ENCODE peak calls at places on chromosomes 13 and 19, in four cellular contexts. One of them, this sample, is unnamed.
A peak's percentile ranks its signal among the peaks of the same experiment; 100 is the strongest.

GRCh38 chr19:30082611-30083010 is 140.6 kb downstream of the URI1 start:
- DNase-seq in amniotic stem cell: no peak
- DNase-seq in brain microvascular endothelial cell: no peak
- DNase-seq in germinal center: no peak
- DNase-seq in this sample: no peak

GRCh38 chr13:33869005-33869404 is 51.1 kb downstream of the RFC3 start:
- DNase-seq in amniotic stem cell: no peak
- DNase-seq in germinal center: no peak
- DNase-seq in brain microvascular endothelial cell: no peak
- DNase-seq in this sample: no peak

GRCh38 chr19:5820785-5821184 is 15.9 kb downstream of the NRTN start:
- DNase-seq in brain microvascular endothelial cell: no peak
- DNase-seq in amniotic stem cell: no peak
- DNase-seq in germinal center: no peak
- DNase-seq in this sample: no peak

GRCh38 chr19:32318884-32319520 is 26.4 kb upstream of the ZNF507 start:
- DNase-seq in amniotic stem cell: no peak
- DNase-seq in germinal center: no peak
- DNase-seq in brain microvascular endothelial cell: no peak
- DNase-seq in this sample: peak; percentile 34

GRCh38 chr13:57123660-57124059 is 17.1 kb upstream of the PRR20A start:
- DNase-seq in germinal center: no peak
- DNase-seq in brain microvascular endothelial cell: no peak
- DNase-seq in amniotic stem cell: no peak
- DNase-seq in this sample: no peak

GRCh38 chr13:50693755-50694154 is 149.7 kb downstream of the DLEU7 start:
- DNase-seq in germinal center: no peak
- DNase-seq in brain microvascular endothelial cell: peak; percentile 46
- DNase-seq in amniotic stem cell: no peak
- DNase-seq in this sample: peak; percentile 46

GRCh38 chr13:67935655-67936054 is 705.5 kb upstream of the PCDH9 start:
- DNase-seq in amniotic stem cell: no peak
- DNase-seq in brain microvascular endothelial cell: no peak
- DNase-seq in germinal center: no peak
- DNase-seq in this sample: no peak

GRCh38 chr13:59034198-59034597 is 1129.5 kb downstream of the DIAPH3 start:
- DNase-seq in germinal center: no peak
- DNase-seq in brain microvascular endothelial cell: no peak
- DNase-seq in amniotic stem cell: no peak
- DNase-seq in this sample: no peak

GRCh38 chr19:41226874-41227390 is 7.9 kb downstream of the AXL start:
- DNase-seq in germinal center: no peak
- DNase-seq in brain microvascular endothelial cell: no peak
- DNase-seq in amniotic stem cell: no peak
- DNase-seq in this sample: no peak

GRCh38 chr13:77975358-77976042 is 56.9 kb upstream of the EDNRB start:
- DNase-seq in amniotic stem cell: no peak
- DNase-seq in germinal center: no peak
- DNase-seq in brain microvascular endothelial cell: no peak
- DNase-seq in this sample: peak; percentile 27

GRCh38 chr13:94858856-94859811 is 146.8 kb upstream of the SOX21 start:
- DNase-seq in amniotic stem cell: no peak
- DNase-seq in brain microvascular endothelial cell: peak; percentile 16
- DNase-seq in germinal center: no peak
- DNase-seq in this sample: no peak

GRCh38 chr13:112012004-112012704 is 54.8 kb upstream of the SOX1 start:
- DNase-seq in germinal center: no peak
- DNase-seq in brain microvascular endothelial cell: no peak
- DNase-seq in amniotic stem cell: no peak
- DNase-seq in this sample: no peak

GRCh38 chr19:11496391-11497163 is 9.1 kb downstream of the ZNF653 start:
- DNase-seq in germinal center: peak; percentile 69
- DNase-seq in amniotic stem cell: peak; percentile 37
- DNase-seq in brain microvascular endothelial cell: peak; percentile 84
- DNase-seq in this sample: peak; percentile 93

GRCh38 chr19:37332839-37333238 is 38.1 kb upstream of the ZNF527 start:
- DNase-seq in amniotic stem cell: no peak
- DNase-seq in brain microvascular endothelial cell: no peak
- DNase-seq in germinal center: no peak
- DNase-seq in this sample: no peak

GRCh38 chr19:20279516-20279915 is 112.5 kb downstream of the ZNF486 start:
- DNase-seq in amniotic stem cell: no peak
- DNase-seq in germinal center: no peak
- DNase-seq in brain microvascular endothelial cell: no peak
- DNase-seq in this sample: no peak

GRCh38 chr13:111938743-111939142 is 128.2 kb upstream of the SOX1 start:
- DNase-seq in amniotic stem cell: no peak
- DNase-seq in germinal center: no peak
- DNase-seq in brain microvascular endothelial cell: no peak
- DNase-seq in this sample: no peak

GRCh38 chr19:47158367-47158791 is 27.7 kb downstream of the SAE1 start:
- DNase-seq in brain microvascular endothelial cell: no peak
- DNase-seq in amniotic stem cell: no peak
- DNase-seq in germinal center: no peak
- DNase-seq in this sample: no peak

GRCh38 chr13:28375250-28375930 is 119.5 kb downstream of the FLT1 start:
- DNase-seq in amniotic stem cell: no peak
- DNase-seq in germinal center: no peak
- DNase-seq in brain microvascular endothelial cell: no peak
- DNase-seq in this sample: no peak

GRCh38 chr19:46704379-46705076 is 12.4 kb downstream of the PRKD2 start:
- DNase-seq in brain microvascular endothelial cell: peak; percentile 37
- DNase-seq in amniotic stem cell: no peak
- DNase-seq in germinal center: peak; percentile 87
- DNase-seq in this sample: peak; percentile 67

GRCh38 chr13:95115525-95115924 is 185.7 kb downstream of the ABCC4 start:
- DNase-seq in amniotic stem cell: no peak
- DNase-seq in germinal center: no peak
- DNase-seq in brain microvascular endothelial cell: peak; percentile 24
- DNase-seq in this sample: peak; percentile 38

GRCh38 chr19:49639401-49640112 is 386 bp downstream of the RRAS start:
- DNase-seq in germinal center: no peak
- DNase-seq in amniotic stem cell: no peak
- DNase-seq in brain microvascular endothelial cell: no peak
- DNase-seq in this sample: no peak

GRCh38 chr19:14480695-14481069 is 5.5 kb upstream of the PTGER1 start:
- DNase-seq in amniotic stem cell: no peak
- DNase-seq in brain microvascular endothelial cell: peak; percentile 38
- DNase-seq in germinal center: no peak
- DNase-seq in this sample: peak; percentile 74

GRCh38 chr13:75258159-75258782 is 223.7 kb downstream of the TBC1D4 start:
- DNase-seq in germinal center: no peak
- DNase-seq in brain microvascular endothelial cell: no peak
- DNase-seq in amniotic stem cell: peak; percentile 9
- DNase-seq in this sample: peak; percentile 15

GRCh38 chr19:16442386-16443276 is 29.1 kb downstream of the EPS15L1 start:
- DNase-seq in brain microvascular endothelial cell: no peak
- DNase-seq in amniotic stem cell: no peak
- DNase-seq in germinal center: no peak
- DNase-seq in this sample: no peak

GRCh38 chr13:100848304-100848703 is 173.7 kb upstream of the TMTC4 start:
- DNase-seq in amniotic stem cell: no peak
- DNase-seq in brain microvascular endothelial cell: no peak
- DNase-seq in germinal center: no peak
- DNase-seq in this sample: no peak

GRCh38 chr13:76992548-76993001 is 694 bp downstream of the CLN5 start:
- DNase-seq in germinal center: no peak
- DNase-seq in amniotic stem cell: peak; percentile 2
- DNase-seq in brain microvascular endothelial cell: no peak
- DNase-seq in this sample: peak; percentile 18

GRCh38 chr13:36030670-36031331 is 100.4 kb downstream of the DCLK1 start:
- DNase-seq in germinal center: no peak
- DNase-seq in brain microvascular endothelial cell: peak; percentile 98
- DNase-seq in amniotic stem cell: no peak
- DNase-seq in this sample: peak; percentile 86